ENCODE peak calls at places on chromosome 17, in six cellular contexts. T is cardiac muscle cell, U is uterus, K is left lung, X is caudate nucleus, I is lung. E is an unnamed sample.

GRCh38 chr17:1907216-1907631 is 77.4 kb downstream of the RPA1 start:
- DNase-seq in T (no peak), U (no peak), K (no peak), X (no peak), I (no peak), E (no peak)

GRCh38 chr17:30347488-30347887 is 13.6 kb upstream of the TMIGD1 start:
- DNase-seq in T (no peak), U (no peak), K (no peak), X (no peak), I (no peak), E (no peak)

GRCh38 chr17:72580321-72581127 is 459.7 kb downstream of the SOX9 start:
- DNase-seq in T (no peak), U (no peak), K (peak; percentile 43), X (peak; percentile 61), I (peak; percentile 44), E (no peak)

GRCh38 chr17:43832976-43833829 is at the start of gene MPP3:
- DNase-seq in T (peak; percentile 80), U (peak; percentile 45), K (peak; percentile 67), X (no peak), I (peak; percentile 38), E (peak; percentile 59)

GRCh38 chr17:75478508-75478907 is 22.1 kb downstream of the TMEM94 start:
- DNase-seq in T (no peak), U (no peak), K (no peak), X (no peak), I (no peak), E (no peak)

GRCh38 chr17:36142230-36142629 is 34.2 kb downstream of the TBC1D3B start:
- DNase-seq in T (no peak), U (no peak), K (no peak), X (no peak), I (no peak), E (no peak)

GRCh38 chr17:57563968-57564367 is 181.1 kb downstream of the CCDC182 start:
- DNase-seq in T (no peak), U (no peak), K (no peak), X (peak; percentile 27), I (no peak), E (no peak)

GRCh38 chr17:61619493-61619892 is 28.5 kb upstream of the NACA2 start:
- DNase-seq in T (no peak), U (no peak), K (no peak), X (no peak), I (no peak), E (no peak)

GRCh38 chr17:59652119-59652518 is 32.4 kb downstream of the CLTC start:
- DNase-seq in T (peak; percentile 28), U (no peak), K (no peak), X (no peak), I (no peak), E (no peak)

GRCh38 chr17:82611140-82612058 is 36.8 kb downstream of the WDR45B start:
- DNase-seq in T (peak; percentile 85), U (peak; percentile 67), K (no peak), X (no peak), I (no peak), E (no peak)

GRCh38 chr17:80219777-80220708 is at the start of the genes SGSH and SLC26A11:
- DNase-seq in T (peak; percentile 75), U (peak; percentile 78), K (peak; percentile 84), X (peak; percentile 64), I (peak; percentile 82), E (peak; percentile 21)

GRCh38 chr17:5237541-5238016 is 2.9 kb upstream of the SCIMP start:
- DNase-seq in T (peak; percentile 69), U (no peak), K (peak; percentile 67), X (no peak), I (peak; percentile 69), E (peak; percentile 58)

GRCh38 chr17:34883106-34884000 is 77.9 kb downstream of the CCT6B start:
- DNase-seq in T (no peak), U (no peak), K (no peak), X (no peak), I (no peak), E (no peak)

GRCh38 chr17:30378191-30378796 is 433 bp upstream of the CPD start:
- DNase-seq in T (peak; percentile 39), U (no peak), K (peak; percentile 52), X (peak; percentile 54), I (no peak), E (no peak)

GRCh38 chr17:21677911-21678310 is 14.4 kb upstream of the KCNJ18 start:
- DNase-seq in T (no peak), U (no peak), K (no peak), X (no peak), I (no peak), E (no peak)

GRCh38 chr17:4444782-4445473 is 11.2 kb downstream of the SPNS3 start:
- DNase-seq in T (peak; percentile 27), U (no peak), K (peak; percentile 65), X (no peak), I (peak; percentile 72), E (no peak)

GRCh38 chr17:31511583-31511982 is 120.1 kb downstream of the RAB11FIP4 start:
- DNase-seq in T (no peak), U (no peak), K (no peak), X (peak; percentile 57), I (no peak), E (no peak)

GRCh38 chr17:31509805-31510177 is 118.3 kb downstream of the RAB11FIP4 start:
- DNase-seq in T (no peak), U (no peak), K (no peak), X (peak; percentile 41), I (no peak), E (no peak)

GRCh38 chr17:31509095-31509804 is 117.8 kb downstream of the RAB11FIP4 start:
- DNase-seq in T (no peak), U (no peak), K (no peak), X (peak; percentile 29), I (no peak), E (no peak)

GRCh38 chr17:31511176-31511540 is 119.7 kb downstream of the RAB11FIP4 start:
- DNase-seq in T (no peak), U (no peak), K (no peak), X (peak; percentile 48), I (no peak), E (no peak)

GRCh38 chr17:31510273-31511175 is 119.0 kb downstream of the RAB11FIP4 start:
- DNase-seq in T (no peak), U (no peak), K (no peak), X (peak; percentile 43), I (no peak), E (no peak)
- H3K27ac ChIP-seq in T (no peak overlapping the region), U (no peak overlapping the region), K (no peak overlapping the region), X (peak overlapping the region; percentile 82), I (peak overlapping the region; percentile 29), E (no peak overlapping the region)

DNA sequence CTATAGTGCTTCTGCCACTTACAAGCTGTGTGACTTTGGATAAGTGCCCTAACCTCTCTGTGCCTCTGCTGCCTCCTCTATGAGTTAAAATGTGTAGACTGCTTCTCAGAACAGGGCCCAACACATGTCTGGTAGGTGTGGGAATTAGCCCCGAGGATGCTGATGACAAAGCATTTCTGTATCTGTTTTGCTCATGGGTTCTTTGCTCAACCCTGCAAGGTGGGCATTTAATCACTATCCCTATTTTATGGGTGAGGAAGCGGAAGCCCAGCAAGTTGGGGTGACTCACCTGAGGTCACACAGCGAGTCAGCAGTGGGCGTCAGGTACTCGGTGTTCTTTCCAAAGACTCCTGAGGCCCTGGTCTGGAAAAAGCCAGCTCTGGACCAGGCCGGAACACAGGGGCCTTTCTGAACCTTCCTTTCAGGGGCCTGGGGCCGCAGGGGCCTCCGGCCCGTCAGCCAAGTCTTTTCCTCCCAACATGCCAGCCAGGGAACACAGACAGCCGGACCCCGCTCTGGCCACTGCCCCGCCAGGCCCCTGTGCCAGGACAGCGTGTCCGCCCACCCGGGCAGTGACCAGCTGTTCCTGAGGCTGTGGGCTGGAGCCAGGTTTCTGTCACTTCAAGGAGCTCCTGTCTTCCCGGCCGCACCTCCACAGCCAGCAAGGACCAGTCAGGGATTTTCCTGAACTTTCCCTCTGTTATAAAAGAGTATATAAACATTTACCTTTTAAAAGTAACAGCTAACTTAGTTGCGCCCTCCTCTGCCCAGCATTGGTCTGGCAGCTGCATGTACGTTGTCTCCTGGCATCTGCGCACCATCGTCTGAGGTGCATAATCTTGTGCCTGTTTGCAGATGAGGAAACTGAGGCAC is 62.5 kb downstream of the SREBF1 start:
- DNase-seq in T (peak; percentile 30), U (peak; percentile 54), K (peak; percentile 63), X (no peak), I (no peak), E (no peak)
- H3K27ac ChIP-seq in T (peak overlapping the region; percentile 62), U (peak overlapping the region; percentile 66), K (peak overlapping the region; percentile 73), X (peak overlapping the region; percentile 2), I (peak overlapping the region; percentile 74), E (no peak overlapping the region)

GRCh38 chr17:74292495-74292894 is 18.5 kb downstream of the DNAI2 start:
- DNase-seq in T (no peak), U (no peak), K (no peak), X (no peak), I (no peak), E (no peak)
- H3K27ac ChIP-seq in T (no peak overlapping the region), U (no peak overlapping the region), K (no peak overlapping the region), X (no peak overlapping the region), I (no peak overlapping the region), E (no peak overlapping the region)

GRCh38 chr17:16589097-16589969 is 20.3 kb upstream of the ZNF287 start:
- DNase-seq in T (peak; percentile 91), U (peak; percentile 88), K (peak; percentile 92), X (peak; percentile 91), I (peak; percentile 91), E (peak; percentile 40)

GRCh38 chr17:16583781-16584180 is 14.8 kb upstream of the ZNF287 start:
- DNase-seq in T (no peak), U (no peak), K (no peak), X (no peak), I (no peak), E (no peak)

GRCh38 chr17:16585796-16586195 is 16.8 kb upstream of the ZNF287 start:
- DNase-seq in T (peak; percentile 56), U (no peak), K (no peak), X (no peak), I (peak; percentile 49), E (no peak)

DNA sequence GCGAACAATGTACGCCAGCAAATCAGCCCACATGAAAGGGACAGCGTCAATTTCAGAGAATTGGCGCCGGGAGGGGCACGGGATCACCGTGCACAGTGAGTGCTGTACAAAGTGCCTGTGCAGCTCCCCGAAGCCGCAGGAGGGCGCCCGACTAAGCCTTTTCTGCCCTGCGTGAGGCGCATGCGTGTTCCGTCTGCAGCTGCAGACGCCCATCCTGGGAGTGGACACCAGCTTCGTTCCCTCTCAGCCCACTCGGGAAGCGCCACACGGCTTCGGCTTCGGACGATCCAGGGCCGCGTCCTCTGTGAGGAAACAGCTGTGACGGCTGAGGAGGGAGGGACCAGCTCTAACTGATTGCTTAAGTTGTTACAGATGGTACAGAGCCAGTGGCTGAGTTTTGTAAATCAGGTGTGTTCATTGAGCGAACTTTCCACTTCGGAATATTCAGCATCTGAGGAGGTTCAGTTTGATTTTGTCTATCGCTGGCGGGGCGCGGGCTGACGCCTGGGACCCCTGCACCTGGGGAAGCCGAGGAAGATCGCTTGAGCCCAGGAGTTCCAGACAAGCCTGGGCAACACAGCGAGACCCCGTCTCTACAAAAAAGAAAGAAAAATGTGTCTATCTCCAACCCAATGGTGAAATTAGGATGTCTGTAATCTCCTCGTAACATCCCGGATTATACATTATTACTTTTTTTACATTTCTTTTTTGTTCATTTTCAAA is 15.4 kb upstream of the ZNF287 start:
- DNase-seq in T (peak; percentile 93), U (peak; percentile 92), K (peak; percentile 94), X (peak; percentile 91), I (peak; percentile 91), E (no peak)
- H3K27ac ChIP-seq in T (no peak overlapping the region), U (peak overlapping the region; percentile 3), K (no peak overlapping the region), X (peak overlapping the region; percentile 59), I (no peak overlapping the region), E (no peak overlapping the region)